ENCODE peak calls at places on chromosomes 5 and 9, in six cellular contexts. H, C, N, E, I and Y are unnamed samples.

GRCh38 chr9:114861922-114862605 is 56.2 kb upstream of the TNFSF15 start:
- DNase-seq in H (no peak), E (no peak), C (no peak), N (peak), I (no peak), Y (peak)

GRCh38 chr9:109317979-109318671 is 2.7 kb downstream of the EPB41L4B start:
- DNase-seq in H (no peak), N (no peak), C (no peak), E (no peak), I (no peak), Y (no peak)

GRCh38 chr5:178519155-178519554 is 71.0 kb downstream of the COL23A1 start:
- DNase-seq in H (no peak), N (no peak), E (no peak), I (no peak), C (no peak), Y (no peak)

GRCh38 chr9:100884518-100884917 is 144.0 kb upstream of the PLPPR1 start:
- DNase-seq in E (no peak), H (no peak), I (no peak), N (peak), C (no peak), Y (no peak)

GRCh38 chr5:171842006-171842776 is 56.6 kb downstream of the SMIM23 start:
- DNase-seq in I (no peak), E (no peak), N (no peak), H (no peak), C (peak), Y (no peak)

GRCh38 chr9:35042081-35042604 is 30.3 kb downstream of the VCP start:
- DNase-seq in H (peak), I (no peak), N (no peak), C (peak), E (peak), Y (peak)

GRCh38 chr5:75656311-75657003 is 45.2 kb downstream of the ANKDD1B start:
- DNase-seq in H (no peak), C (peak), N (peak), I (no peak), E (peak), Y (peak)

GRCh38 chr5:55604611-55605067 is 69.9 kb upstream of the PLPP1 start:
- DNase-seq in H (no peak), C (peak), I (no peak), N (no peak), E (peak), Y (peak)

GRCh38 chr9:24342457-24342856 is 203.2 kb downstream of the IZUMO3 start:
- DNase-seq in E (no peak), C (no peak), H (no peak), N (no peak), I (no peak), Y (no peak)

GRCh38 chr5:10760033-10760975 is 730 bp downstream of the DAP start:
- DNase-seq in E (peak), N (peak), C (peak), H (peak), I (peak), Y (peak)

GRCh38 chr5:167587768-167588167 is 703.7 kb upstream of the WWC1 start:
- DNase-seq in I (peak), H (no peak), C (peak), N (peak), E (peak), Y (peak)

GRCh38 chr9:16010221-16010620 is 457.4 kb downstream of the CCDC171 start:
- DNase-seq in E (peak), N (no peak), H (no peak), I (no peak), C (no peak), Y (no peak)

GRCh38 chr9:136787690-136788400 is 3.3 kb upstream of the TMEM141 start:
- DNase-seq in C (peak), N (peak), I (peak), E (peak), H (peak), Y (peak)

GRCh38 chr9:115132648-115133047 is 14.7 kb upstream of the TNC start:
- DNase-seq in E (peak), I (no peak), H (no peak), C (no peak), N (peak), Y (peak)

GRCh38 chr9:115167175-115167574 is 49.2 kb upstream of the TNC start:
- DNase-seq in E (peak), H (no peak), N (no peak), C (peak), I (no peak), Y (peak)

GRCh38 chr5:4647056-4647455 is 493.1 kb upstream of the ADAMTS16 start:
- DNase-seq in C (no peak), E (no peak), H (no peak), I (no peak), N (peak), Y (no peak)